ENCODE peak calls at places on chromosomes 12 and 14, in five cellular contexts. A is neural progenitor cell, Q is GM13977, D is fibroblast of mammary gland, V is psoas muscle. O is an unnamed sample.

GRCh38 chr12:23585782-23586163 is 363.7 kb downstream of the SOX5 start:
- DNase-seq in A (peak), Q (no peak), D (no peak), V (no peak), O (no peak)

GRCh38 chr12:7555752-7556151 is 52.2 kb upstream of the CD163 start:
- DNase-seq in A (no peak), Q (no peak), D (peak), V (no peak), O (peak)

GRCh38 chr14:72433511-72433910 is 460.4 kb downstream of the DPF3 start:
- DNase-seq in A (no peak), Q (no peak), D (peak), V (no peak), O (no peak)

GRCh38 chr14:75427482-75428229 is at the start of gene JDP2:
- DNase-seq in A (peak), Q (peak), D (peak), V (peak), O (peak)

GRCh38 chr12:62640910-62641448 is 174.4 kb downstream of the MON2 start:
- DNase-seq in A (no peak), Q (peak), D (peak), V (no peak), O (no peak)

GRCh38 chr12:33093534-33093933 is 197.0 kb upstream of the PKP2 start:
- DNase-seq in A (no peak), Q (no peak), D (no peak), V (no peak), O (no peak)

GRCh38 chr12:113267621-113268020 is 46.4 kb downstream of the TPCN1 start:
- DNase-seq in A (no peak), Q (no peak), D (no peak), V (no peak), O (no peak)

GRCh38 chr12:790253-790563 is 37.8 kb downstream of the WNK1 start:
- DNase-seq in A (no peak), Q (no peak), D (peak), V (no peak), O (no peak)

GRCh38 chr14:65261946-65262345 is 150.6 kb upstream of the FUT8 start:
- DNase-seq in A (peak), Q (no peak), D (no peak), V (no peak), O (no peak)

GRCh38 chr12:120993496-120993895 is 15.2 kb downstream of the HNF1A start:
- DNase-seq in A (no peak), Q (no peak), D (no peak), V (no peak), O (no peak)

GRCh38 chr14:76926521-76927251 is 100.5 kb downstream of the LRRC74A start:
- DNase-seq in A (peak), Q (peak), D (peak), V (no peak), O (no peak)

GRCh38 chr12:26821212-26821701 is 11.7 kb downstream of the ITPR2 start:
- DNase-seq in A (no peak), Q (no peak), D (peak), V (no peak), O (no peak)

GRCh38 chr14:91858536-91859275 is 8.6 kb downstream of the TC2N start:
- DNase-seq in A (no peak), Q (peak), D (peak), V (no peak), O (peak)

GRCh38 chr12:47990351-47991105 is 13.7 kb downstream of the COL2A1 start:
- DNase-seq in A (no peak), Q (peak), D (peak), V (no peak), O (no peak)

GRCh38 chr14:57755018-57755521 is 110.8 kb downstream of the SLC35F4 start:
- DNase-seq in A (no peak), Q (no peak), D (no peak), V (no peak), O (no peak)

GRCh38 chr12:42343721-42344120 is 17.8 kb downstream of the PPHLN1 start:
- DNase-seq in A (no peak), Q (no peak), D (no peak), V (no peak), O (no peak)

GRCh38 chr12:88142610-88142991 is 494 bp downstream of the TMTC3 start:
- DNase-seq in A (peak), Q (no peak), D (no peak), V (peak), O (peak)

GRCh38 chr14:36805116-36805515 is 143.5 kb downstream of the PAX9 start:
- DNase-seq in A (peak), Q (no peak), D (peak), V (no peak), O (no peak)

GRCh38 chr12:1559729-1560128 is 34.7 kb downstream of the FBXL14 start:
- DNase-seq in A (no peak), Q (no peak), D (no peak), V (no peak), O (no peak)

GRCh38 chr14:24818054-24818822 is 184.2 kb upstream of the GZMB start:
- DNase-seq in A (no peak), Q (no peak), D (no peak), V (no peak), O (no peak)

GRCh38 chr12:41188058-41188840 is at the start of gene PDZRN4:
- DNase-seq in A (peak), Q (no peak), D (no peak), V (peak), O (no peak)

GRCh38 chr14:72892103-72892878 is 1.6 kb downstream of the DPF3 start:
- DNase-seq in A (peak), Q (peak), D (peak), V (no peak), O (peak)

GRCh38 chr12:113154351-113154973 is 4.9 kb downstream of the CFAP73 start:
- DNase-seq in A (peak), Q (peak), D (peak), V (no peak), O (no peak)

GRCh38 chr12:46921754-46922113 is 95.9 kb upstream of the SLC38A4 start:
- DNase-seq in A (no peak), Q (no peak), D (peak), V (no peak), O (no peak)

GRCh38 chr12:125185740-125186470 is 120.7 kb downstream of the AACS start:
- DNase-seq in A (peak), Q (peak), D (peak), V (peak), O (peak)
- TF ChIP-seq CTCF in A (peak), Q (peak), D (no peak), V (peak), O (peak)

DNA sequence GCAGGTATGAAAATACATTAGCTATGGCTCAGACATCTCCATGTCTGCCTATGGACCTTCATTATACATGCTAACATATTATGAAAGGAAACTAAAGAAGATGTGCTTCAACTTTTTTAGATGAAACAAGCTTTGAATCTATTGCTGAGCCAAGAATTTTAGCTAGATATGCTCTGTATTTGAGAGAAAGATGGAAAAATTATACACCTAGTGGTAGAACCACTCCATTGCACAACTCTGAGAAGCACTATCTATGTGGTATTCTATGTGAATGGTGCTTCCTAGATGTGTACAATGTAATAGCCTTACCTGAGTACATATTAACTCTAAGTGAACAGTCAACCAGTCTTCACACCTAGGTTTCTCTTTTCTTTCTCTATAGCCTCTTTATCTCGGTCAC is 17.3 kb downstream of the EPYC start:
- DNase-seq in A (no peak), Q (no peak), D (no peak), V (no peak), O (no peak)
- TF ChIP-seq CTCF in A (peak), Q (no peak), D (peak), V (no peak), O (no peak)

GRCh38 chr14:32070282-32070681 is 6.8 kb upstream of the ARHGAP5 start:
- DNase-seq in A (no peak), Q (no peak), D (no peak), V (no peak), O (no peak)
- TF ChIP-seq CTCF in A (peak), Q (no peak), D (no peak), V (no peak), O (no peak)

GRCh38 chr12:110338754-110339153 is 57.7 kb downstream of the ATP2A2 start:
- DNase-seq in A (no peak), Q (no peak), D (no peak), V (no peak), O (no peak)
- TF ChIP-seq CTCF in A (peak), Q (peak), D (peak), V (no peak), O (no peak)

GRCh38 chr14:97251423-97252155 is 454.4 kb downstream of the VRK1 start:
- DNase-seq in A (peak), Q (no peak), D (no peak), V (no peak), O (no peak)

GRCh38 chr14:97253756-97254155 is 456.6 kb downstream of the VRK1 start:
- DNase-seq in A (no peak), Q (no peak), D (no peak), V (no peak), O (no peak)

GRCh38 chr14:97246648-97247047 is 449.5 kb downstream of the VRK1 start:
- DNase-seq in A (no peak), Q (no peak), D (no peak), V (no peak), O (no peak)

GRCh38 chr14:97250925-97251324 is 453.7 kb downstream of the VRK1 start:
- DNase-seq in A (no peak), Q (no peak), D (no peak), V (no peak), O (no peak)

GRCh38 chr14:97248973-97249372 is 451.8 kb downstream of the VRK1 start:
- DNase-seq in A (no peak), Q (no peak), D (no peak), V (no peak), O (no peak)
- TF ChIP-seq CTCF in A (no peak), Q (no peak), D (no peak), V (no peak), O (no peak)

GRCh38 chr12:74370608-74371216 is 166.9 kb upstream of the ATXN7L3B start:
- DNase-seq in A (no peak), Q (no peak), D (no peak), V (no peak), O (no peak)

DNA sequence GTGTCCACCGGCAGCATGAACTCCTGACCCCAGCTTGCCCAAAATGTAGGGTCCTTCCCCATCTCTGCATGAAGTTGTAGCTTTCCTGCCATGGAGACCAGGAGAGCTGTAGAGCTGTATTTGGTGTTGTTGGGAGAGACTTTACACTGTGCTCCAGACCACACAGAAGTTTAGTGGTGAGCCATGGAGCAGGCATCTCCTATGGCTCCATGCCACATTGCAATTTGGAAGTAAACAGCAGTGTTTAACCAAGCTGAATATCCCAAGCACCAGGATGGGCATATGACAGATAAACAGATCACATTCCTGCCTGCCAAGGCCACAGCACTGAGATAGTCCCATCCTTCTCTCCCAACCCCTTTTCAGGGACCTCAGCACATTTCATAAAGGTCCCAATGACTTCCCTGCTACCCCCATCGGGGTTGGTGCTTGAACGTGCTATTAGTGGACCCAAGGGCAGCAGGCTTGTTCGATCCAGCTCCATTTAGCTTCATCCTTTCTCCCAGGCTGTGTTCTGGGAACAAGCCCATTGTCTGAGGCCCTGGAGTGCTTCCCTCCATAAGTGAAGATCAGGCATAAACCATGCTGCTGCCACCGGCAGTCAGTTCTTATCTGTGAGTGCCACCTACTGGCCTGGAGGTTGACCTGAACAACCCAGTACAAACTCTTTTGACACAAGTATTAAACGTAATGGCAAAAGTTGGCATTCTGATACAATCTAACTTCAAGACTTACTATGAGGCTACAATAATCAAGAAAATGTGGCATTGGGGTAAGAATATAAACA is 172.3 kb upstream of the ATXN7L3B start:
- DNase-seq in A (peak), Q (no peak), D (peak), V (no peak), O (peak)
- TF ChIP-seq CTCF in A (peak), Q (peak), D (peak), V (no peak), O (no peak)

GRCh38 chr14:28294834-28295440 is 471.6 kb upstream of the FOXG1 start:
- DNase-seq in A (peak), Q (no peak), D (peak), V (no peak), O (peak)
- TF ChIP-seq CTCF in A (peak), Q (peak), D (peak), V (no peak), O (no peak)

GRCh38 chr12:6328045-6328779 is 13.7 kb downstream of the TNFRSF1A start:
- DNase-seq in A (no peak), Q (no peak), D (no peak), V (no peak), O (no peak)

GRCh38 chr12:6327591-6328041 is 14.3 kb downstream of the TNFRSF1A start:
- DNase-seq in A (no peak), Q (no peak), D (no peak), V (peak), O (no peak)

GRCh38 chr12:6324936-6325750 is 14.7 kb downstream of the PLEKHG6 start:
- DNase-seq in A (no peak), Q (no peak), D (no peak), V (no peak), O (no peak)

GRCh38 chr12:6327159-6327558 is 14.7 kb downstream of the TNFRSF1A start:
- DNase-seq in A (no peak), Q (no peak), D (no peak), V (no peak), O (no peak)

DNA sequence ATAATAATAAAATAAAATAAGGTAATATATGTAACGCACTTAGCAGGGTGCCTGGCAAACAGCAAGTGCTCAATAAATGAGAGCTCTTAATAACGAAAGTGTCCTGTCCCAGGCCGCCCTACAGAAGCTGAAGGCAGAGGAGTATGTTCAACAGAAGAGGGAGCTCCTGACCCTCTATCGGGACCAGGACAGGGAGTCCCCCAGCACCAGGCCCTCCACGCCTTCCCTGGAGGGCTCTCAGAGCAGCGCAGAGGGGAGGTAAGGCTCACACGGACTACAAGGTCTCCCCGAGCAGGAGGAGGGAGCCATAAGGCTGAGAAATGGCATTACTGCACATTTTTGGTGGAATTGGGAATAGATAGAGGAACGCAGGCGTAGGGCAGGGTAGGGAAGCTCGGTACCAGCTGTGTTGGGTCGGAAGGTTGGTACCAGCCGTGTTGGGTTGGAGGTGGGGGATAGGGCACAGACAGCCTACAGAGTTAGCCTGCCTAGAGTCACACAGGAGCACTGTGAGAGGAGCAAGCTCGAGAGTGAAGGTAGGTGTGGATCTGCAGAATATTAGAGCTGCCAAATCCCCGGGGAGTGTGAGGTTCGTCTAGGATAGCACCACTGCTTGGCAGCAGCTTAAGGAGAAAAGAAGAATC is 15.4 kb downstream of the TNFRSF1A start:
- DNase-seq in A (peak), Q (peak), D (peak), V (peak), O (peak)
- TF ChIP-seq CTCF in A (peak), Q (peak), D (peak), V (peak), O (peak)